ENCODE peak calls at places on chromosome 9, in four cellular contexts. L is A549, N is K562, E is GM12878. C is an unnamed sample.

GRCh38 chr9:76866689-76867088 is 39.2 kb downstream of the PRUNE2 start:
- DNase-seq in N (no peak), L (peak; percentile 80), E (no peak), C (no peak)

GRCh38 chr9:124257865-124258764 is at the start of gene NEK6:
- DNase-seq in E (no peak), N (peak; percentile 89), L (no peak), C (no peak)

GRCh38 chr9:105415344-105415980 is 32.4 kb upstream of the FSD1L start:
- DNase-seq in N (peak; percentile 74), E (no peak), L (peak; percentile 53), C (peak; percentile 62)

GRCh38 chr9:134156564-134157377 is 7.6 kb downstream of the RNU6ATAC start:
- DNase-seq in E (no peak), L (no peak), N (no peak), C (no peak)

GRCh38 chr9:130262771-130263170 is 2.8 kb upstream of the HMCN2 start:
- DNase-seq in E (no peak), L (no peak), N (no peak), C (no peak)

GRCh38 chr9:4678679-4679267 is 596 bp upstream of the CDC37L1 start:
- DNase-seq in L (peak; percentile 44), N (no peak), E (no peak), C (peak; percentile 41)

GRCh38 chr9:98971168-98971914 is 27.6 kb downstream of the COL15A1 start:
- DNase-seq in E (no peak), N (peak; percentile 62), L (no peak), C (peak; percentile 34)

GRCh38 chr9:37801287-37801850 is 772 bp downstream of the DCAF10 start:
- DNase-seq in L (peak; percentile 12), N (peak; percentile 42), E (no peak), C (no peak)

GRCh38 chr9:116756995-116757394 is 69.9 kb downstream of the TRIM32 start:
- DNase-seq in E (no peak), L (no peak), N (no peak), C (no peak)

GRCh38 chr9:136296434-136297015 is 7.4 kb downstream of the CCDC187 start:
- DNase-seq in E (no peak), L (no peak), N (no peak), C (no peak)

GRCh38 chr9:85515021-85515420 is 226.7 kb downstream of the AGTPBP1 start:
- DNase-seq in N (no peak), E (no peak), L (no peak), C (no peak)

GRCh38 chr9:136110082-136111061 is 8.3 kb downstream of the TMEM250 start:
- DNase-seq in N (peak; percentile 52), E (no peak), L (no peak), C (no peak)

GRCh38 chr9:15187589-15187988 is 119.4 kb downstream of the TTC39B start:
- DNase-seq in N (no peak), E (no peak), L (no peak), C (no peak)

GRCh38 chr9:129247285-129248153 is 69.5 kb upstream of the IER5L start:
- DNase-seq in N (no peak), E (no peak), L (no peak), C (no peak)

GRCh38 chr9:19223724-19224123 is 6.8 kb upstream of the DENND4C start:
- DNase-seq in E (no peak), N (no peak), L (no peak), C (no peak)

GRCh38 chr9:135468866-135469521 is 10.6 kb upstream of the PPP1R26 start:
- DNase-seq in N (peak; percentile 59), L (no peak), E (no peak), C (no peak)

GRCh38 chr9:124017064-124017928 is 5.7 kb downstream of the LHX2 start:
- DNase-seq in L (no peak), N (no peak), E (no peak), C (no peak)

GRCh38 chr9:130896233-130897012 is at the start of gene QRFP:
- DNase-seq in L (no peak), N (peak; percentile 82), E (no peak), C (no peak)

GRCh38 chr9:134688661-134689319 is 47.2 kb downstream of the COL5A1 start:
- DNase-seq in L (no peak), N (no peak), E (no peak), C (no peak)

GRCh38 chr9:29701536-29701935 is 2128.3 kb upstream of the C9orf72 start:
- DNase-seq in N (no peak), L (no peak), E (no peak), C (no peak)

GRCh38 chr9:126938332-126938731 is 23.8 kb downstream of the RALGPS1 start:
- DNase-seq in N (no peak), E (no peak), L (no peak), C (no peak)

GRCh38 chr9:125536184-125537152 is 170.5 kb downstream of the MAPKAP1 start:
- DNase-seq in N (no peak), L (no peak), E (no peak), C (no peak)

GRCh38 chr9:123349691-123350480 is 6.1 kb upstream of the CRB2 start:
- DNase-seq in L (peak; percentile 52), N (peak; percentile 87), E (no peak), C (peak; percentile 50)

GRCh38 chr9:119951591-119951990 is 582.4 kb upstream of the BRINP1 start:
- DNase-seq in L (no peak), E (no peak), N (no peak), C (no peak)

GRCh38 chr9:106862115-106862945 is 636 bp upstream of the ZNF462 start:
- DNase-seq in E (no peak), L (peak; percentile 43), N (no peak), C (no peak)

GRCh38 chr9:7691909-7692308 is 107.7 kb downstream of the DMAC1 start:
- DNase-seq in N (no peak), L (no peak), E (no peak), C (no peak)

GRCh38 chr9:87381746-87382145 is 115.9 kb upstream of the DAPK1 start:
- DNase-seq in N (no peak), L (no peak), E (no peak), C (no peak)

GRCh38 chr9:7212101-7212500 is 454.3 kb downstream of the KDM4C start:
- DNase-seq in N (no peak), L (no peak), E (no peak), C (no peak)

GRCh38 chr9:101727621-101728524 is 10.6 kb downstream of the GRIN3A start:
- DNase-seq in N (peak; percentile 31), E (no peak), L (peak; percentile 44), C (peak; percentile 24)

GRCh38 chr9:21513431-21513830 is 31.3 kb upstream of the IFNE start:
- DNase-seq in E (no peak), L (no peak), N (no peak), C (no peak)

GRCh38 chr9:107750741-107751521 is 261.4 kb upstream of the KLF4 start:
- DNase-seq in L (peak; percentile 85), N (no peak), E (no peak), C (peak; percentile 13)

GRCh38 chr9:93297659-93298497 is 113.9 kb downstream of the WNK2 start:
- DNase-seq in N (no peak), E (no peak), L (no peak), C (no peak)
- TF ChIP-seq ESRRA in N (no peak), E (no peak), L (no peak), C (no peak)

GRCh38 chr9:71691036-71691435 is 77.3 kb downstream of the CEMIP2 start:
- DNase-seq in L (no peak), N (no peak), E (no peak), C (no peak)
- TF ChIP-seq CHD2 in L (no peak), N (no peak), E (no peak), C (no peak)

DNA sequence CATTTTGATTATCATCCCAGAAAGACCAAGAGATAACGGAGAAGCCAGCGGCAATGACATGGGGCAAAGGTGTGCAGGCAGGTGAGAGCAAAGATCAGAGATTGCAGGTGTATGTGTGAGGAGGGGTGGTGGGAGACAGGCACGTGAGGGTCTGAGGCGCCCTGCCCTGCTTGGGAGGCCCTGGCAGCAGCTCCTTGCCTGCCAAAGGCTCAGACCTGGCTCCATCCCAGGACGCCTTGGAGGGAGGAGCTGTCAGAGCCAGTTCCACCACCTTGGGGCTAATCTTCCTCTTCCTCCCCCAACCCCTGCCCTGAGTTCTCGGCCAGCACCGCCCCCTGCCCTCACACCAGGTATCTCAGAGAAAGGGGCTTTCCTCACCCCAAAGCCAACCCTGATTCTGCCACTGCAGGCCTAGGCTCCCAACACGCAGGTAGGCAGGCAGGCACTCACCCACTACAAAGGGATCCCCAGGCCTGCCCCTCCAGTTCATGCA is 2.0 kb downstream of the AQP3 start:
- DNase-seq in E (no peak), L (no peak), N (no peak), C (no peak)
- TF ChIP-seq ESRRA in E (no peak), L (no peak), N (no peak), C (no peak)

DNA sequence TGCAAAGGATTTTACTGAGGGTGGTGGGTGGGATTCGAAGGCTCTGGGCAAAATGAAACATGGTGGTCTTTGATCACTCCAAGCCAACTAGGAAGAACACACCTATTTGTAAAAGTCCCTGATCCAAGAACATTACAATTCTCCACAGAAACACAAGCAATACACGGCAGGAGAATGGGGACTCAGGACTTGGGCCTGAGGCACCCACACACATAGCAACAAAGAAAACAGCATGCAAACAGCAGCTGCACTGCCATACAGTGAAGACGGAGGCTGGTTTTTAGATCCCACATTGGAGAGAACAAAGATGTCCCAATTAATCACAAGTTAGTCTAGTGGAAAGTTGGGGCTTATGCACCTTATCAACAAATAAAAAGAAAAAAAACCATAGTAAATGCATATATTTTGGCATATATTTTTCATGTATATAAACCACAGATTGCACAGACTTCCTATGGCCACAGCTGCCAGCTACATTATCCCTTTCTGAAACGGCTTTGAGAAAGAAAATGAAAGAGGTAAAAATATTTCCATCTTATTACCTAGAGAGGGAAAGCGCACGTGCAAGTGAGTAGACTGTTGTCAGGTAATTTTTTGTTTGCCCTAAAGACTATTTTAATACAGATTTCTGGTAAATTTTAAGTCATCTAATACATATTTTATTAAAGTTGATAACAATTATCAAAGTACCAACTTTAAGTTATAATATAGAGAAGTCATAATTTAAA is 410.9 kb downstream of the BNC2 start:
- DNase-seq in L (no peak), N (no peak), E (no peak), C (no peak)
- TF ChIP-seq CHD2 in L (no peak), N (no peak), E (no peak), C (no peak)